ENCODE peak calls at places on chromosomes 13 and 19, in five cellular contexts. A, Z, X, G and T are unnamed samples. For H3K36me3, the result is how much of the 10 kb centered on the place peaks cover.

GRCh38 chr13:77093735-77094134 is 66.8 kb upstream of the FBXL3 start:
- DNase-seq in X (no peak), Z (no peak), A (no peak), G (no peak), T (no peak)

GRCh38 chr19:33470040-33470330 is 51.6 kb downstream of the PEPD start:
- DNase-seq in G (no peak), X (no peak), Z (no peak), A (no peak), T (no peak)

GRCh38 chr19:28726533-28726932 is 486.4 kb downstream of the UQCRFS1 start:
- DNase-seq in G (no peak), A (no peak), X (no peak), Z (no peak), T (no peak)

GRCh38 chr19:37763488-37763887 is 15.9 kb downstream of the ZNF573 start:
- DNase-seq in Z (no peak), X (no peak), A (no peak), G (no peak), T (no peak)

GRCh38 chr13:93039131-93039530 is 187.5 kb upstream of the GPC6 start:
- DNase-seq in Z (no peak), G (no peak), X (no peak), A (no peak), T (no peak)

GRCh38 chr19:56107626-56108351 is 13.3 kb downstream of the ZNF787 start:
- DNase-seq in Z (peak), G (no peak), X (peak), A (peak), T (no peak)

GRCh38 chr19:530133-531008 is 1.2 kb upstream of the CDC34 start:
- DNase-seq in G (peak), X (peak), Z (peak), A (no peak), T (no peak)

GRCh38 chr19:7348587-7349230 is at the start of gene ARHGEF18:
- DNase-seq in A (no peak), Z (peak), X (peak), G (peak), T (no peak)

GRCh38 chr19:54551293-54551692 is 22.3 kb upstream of the LILRA2 start:
- DNase-seq in A (no peak), G (no peak), Z (no peak), X (no peak), T (no peak)
- TF ChIP-seq EP300 in A (no peak), G (no peak), Z (no peak), X (no peak), T (no peak)

GRCh38 chr19:19654441-19654840 is 9.0 kb downstream of the ATP13A1 start:
- DNase-seq in Z (peak), G (no peak), A (no peak), X (no peak), T (no peak)

GRCh38 chr19:19650331-19650730 is 6.9 kb upstream of the GMIP start:
- DNase-seq in X (no peak), Z (peak), A (no peak), G (no peak), T (no peak)

GRCh38 chr19:19653597-19654147 is 9.8 kb downstream of the ATP13A1 start:
- DNase-seq in G (no peak), X (no peak), Z (peak), A (no peak), T (no peak)

GRCh38 chr19:19651076-19651475 is 7.6 kb upstream of the GMIP start:
- DNase-seq in A (no peak), X (no peak), G (no peak), Z (peak), T (no peak)

GRCh38 chr19:19652482-19653295 is 9.2 kb upstream of the GMIP start:
- DNase-seq in X (no peak), Z (peak), G (no peak), A (no peak), T (no peak)
- H3K36me3 ChIP-seq in X (under half), Z (half or more), G (under half), A (half or more), T (half or more)

GRCh38 chr13:110528371-110528770 is 33.2 kb downstream of the RAB20 start:
- DNase-seq in X (no peak), Z (no peak), G (no peak), A (no peak), T (peak)

GRCh38 chr13:110523180-110523579 is 38.3 kb downstream of the RAB20 start:
- DNase-seq in Z (peak), G (no peak), A (no peak), X (no peak), T (no peak)

GRCh38 chr13:110524484-110525254 is 36.9 kb downstream of the RAB20 start:
- DNase-seq in Z (peak), A (peak), G (no peak), X (peak), T (no peak)

GRCh38 chr13:110523838-110524237 is 37.7 kb downstream of the RAB20 start:
- DNase-seq in G (no peak), X (no peak), A (no peak), Z (peak), T (no peak)

GRCh38 chr13:110525328-110526319 is 35.9 kb downstream of the RAB20 start:
- DNase-seq in Z (peak), A (no peak), G (no peak), X (peak), T (no peak)
- TF ChIP-seq EP300 in Z (no peak), A (no peak), G (no peak), X (no peak), T (no peak)

GRCh38 chr19:19151418-19151817 is 13.1 kb upstream of the TMEM161A start:
- DNase-seq in X (peak), G (no peak), Z (no peak), A (no peak), T (no peak)

GRCh38 chr19:19149402-19149801 is 11.1 kb upstream of the TMEM161A start:
- DNase-seq in Z (no peak), A (no peak), G (no peak), X (no peak), T (no peak)

GRCh38 chr19:19155495-19156219 is 14.4 kb downstream of the MEF2B start:
- DNase-seq in Z (no peak), G (no peak), X (peak), A (peak), T (no peak)

GRCh38 chr19:19154768-19155494 is 15.1 kb downstream of the MEF2B start:
- DNase-seq in X (no peak), G (no peak), A (no peak), Z (no peak), T (no peak)

DNA sequence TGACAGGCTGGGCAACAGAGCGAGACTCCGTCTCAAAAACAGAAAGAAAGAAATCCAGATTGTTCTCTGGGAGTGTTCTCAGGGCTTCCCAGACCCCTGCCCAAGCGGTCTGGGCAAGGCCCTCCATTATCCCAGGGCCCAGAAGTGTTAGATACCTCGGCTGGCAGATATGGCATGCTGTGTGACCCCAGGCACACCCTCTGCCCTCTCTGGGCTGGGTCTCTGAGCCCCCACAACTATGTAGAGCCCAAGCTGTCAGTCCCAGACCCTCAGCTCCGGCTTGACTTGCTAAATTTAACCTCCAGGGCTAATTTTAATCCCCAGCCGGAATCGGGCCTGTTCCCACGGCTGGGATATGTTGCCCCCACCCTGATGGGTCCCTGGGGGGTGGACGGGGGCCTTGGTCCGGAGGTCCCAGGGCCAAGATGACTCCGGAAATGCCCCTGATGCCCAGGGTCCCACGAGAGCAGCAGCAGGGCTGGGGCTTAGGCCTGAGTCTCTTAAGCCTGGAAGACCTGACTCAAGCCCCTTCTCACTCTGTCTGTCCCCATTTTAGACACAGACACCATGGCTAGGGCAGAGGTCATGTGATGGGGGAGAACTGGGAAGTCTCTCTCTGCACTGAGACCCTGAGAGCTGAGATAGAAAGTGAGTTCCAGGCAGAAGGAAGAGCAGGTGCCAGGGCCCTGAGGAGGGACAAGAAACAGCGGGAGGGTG is 14.5 kb upstream of the TMEM161A start:
- DNase-seq in G (no peak), Z (no peak), A (no peak), X (no peak), T (no peak)
- H3K36me3 ChIP-seq in G (under half), Z (under half), A (under half), X (under half), T (under half)